ENCODE peak calls at places on chromosomes 1 and 21, in seven cellular contexts. O, G, B, A, D, H and K are unnamed samples.

GRCh38 chr21:44926364-44927101 is 5.8 kb upstream of the ITGB2 start:
- DNase-seq in O (no peak), G (no peak), B (no peak), A (peak), D (no peak), H (no peak), K (peak)

GRCh38 chr1:54697896-54698295 is 17.8 kb upstream of the TTC4 start:
- DNase-seq in O (no peak), G (peak), B (no peak), A (no peak), D (no peak), H (no peak), K (no peak)

GRCh38 chr1:154639876-154640275 is 31.9 kb upstream of the ADAR start:
- DNase-seq in O (no peak), G (no peak), B (no peak), A (no peak), D (no peak), H (no peak), K (no peak)

GRCh38 chr1:109890115-109890953 is 20.3 kb upstream of the CSF1 start:
- DNase-seq in O (no peak), G (no peak), B (no peak), A (no peak), D (no peak), H (no peak), K (no peak)

GRCh38 chr1:91801496-91802115 is 84.3 kb downstream of the TGFBR3 start:
- DNase-seq in O (no peak), G (no peak), B (no peak), A (no peak), D (no peak), H (no peak), K (no peak)

GRCh38 chr1:183807549-183808168 is 2.7 kb downstream of the RGL1 start:
- DNase-seq in O (no peak), G (no peak), B (no peak), A (no peak), D (no peak), H (no peak), K (no peak)

GRCh38 chr1:36864182-36865079 is 169.9 kb downstream of the GRIK3 start:
- DNase-seq in O (no peak), G (no peak), B (peak), A (no peak), D (no peak), H (no peak), K (no peak)

GRCh38 chr1:186617860-186618780 is 62.1 kb downstream of the PTGS2 start:
- DNase-seq in O (no peak), G (no peak), B (peak), A (peak), D (peak), H (peak), K (peak)

GRCh38 chr1:94937820-94938219 is 10.9 kb upstream of the CNN3 start:
- DNase-seq in O (no peak), G (no peak), B (no peak), A (no peak), D (no peak), H (no peak), K (no peak)

GRCh38 chr1:59595774-59596173 is 219.0 kb upstream of the HOOK1 start:
- DNase-seq in O (peak), G (no peak), B (no peak), A (no peak), D (no peak), H (no peak), K (no peak)

GRCh38 chr1:28862571-28863403 is 50.8 kb downstream of the OPRD1 start:
- DNase-seq in O (no peak), G (no peak), B (no peak), A (no peak), D (no peak), H (no peak), K (no peak)

GRCh38 chr1:174841747-174842146 is 158.0 kb upstream of the CACYBP start:
- DNase-seq in O (no peak), G (no peak), B (no peak), A (no peak), D (no peak), H (no peak), K (no peak)

GRCh38 chr1:225880210-225880584 is 2.0 kb downstream of the TMEM63A start:
- DNase-seq in O (peak), G (no peak), B (no peak), A (no peak), D (no peak), H (no peak), K (peak)
- H3K4me3 ChIP-seq in O (peak), G (peak), B (no peak), A (no peak), D (no peak), H (no peak), K (peak)

DNA sequence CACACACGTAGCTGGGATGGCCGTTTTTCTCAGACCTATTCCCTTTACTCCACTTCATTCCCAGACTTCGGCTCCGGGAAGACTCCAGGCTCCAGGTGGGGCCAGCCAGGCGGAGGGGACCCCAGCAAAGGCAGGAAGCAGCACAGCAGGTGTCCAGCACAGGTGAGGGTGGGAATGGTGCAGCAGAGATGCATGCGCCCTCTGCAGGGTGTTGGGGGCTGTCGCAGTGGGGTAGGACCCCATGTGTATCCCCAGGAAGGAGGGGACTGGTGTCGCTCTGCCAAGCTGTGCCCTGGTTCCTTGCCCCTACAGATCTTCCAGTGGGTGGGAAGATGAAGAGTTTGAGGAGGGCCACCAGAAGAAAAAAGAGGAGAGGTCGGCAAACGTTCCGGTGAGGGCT is 5.3 kb downstream of the TTC24 start:
- DNase-seq in O (no peak), G (no peak), B (no peak), A (no peak), D (peak), H (no peak), K (no peak)
- TF ChIP-seq CTCF in O (no peak), G (no peak), B (no peak), A (no peak), D (peak), H (no peak), K (no peak)

DNA sequence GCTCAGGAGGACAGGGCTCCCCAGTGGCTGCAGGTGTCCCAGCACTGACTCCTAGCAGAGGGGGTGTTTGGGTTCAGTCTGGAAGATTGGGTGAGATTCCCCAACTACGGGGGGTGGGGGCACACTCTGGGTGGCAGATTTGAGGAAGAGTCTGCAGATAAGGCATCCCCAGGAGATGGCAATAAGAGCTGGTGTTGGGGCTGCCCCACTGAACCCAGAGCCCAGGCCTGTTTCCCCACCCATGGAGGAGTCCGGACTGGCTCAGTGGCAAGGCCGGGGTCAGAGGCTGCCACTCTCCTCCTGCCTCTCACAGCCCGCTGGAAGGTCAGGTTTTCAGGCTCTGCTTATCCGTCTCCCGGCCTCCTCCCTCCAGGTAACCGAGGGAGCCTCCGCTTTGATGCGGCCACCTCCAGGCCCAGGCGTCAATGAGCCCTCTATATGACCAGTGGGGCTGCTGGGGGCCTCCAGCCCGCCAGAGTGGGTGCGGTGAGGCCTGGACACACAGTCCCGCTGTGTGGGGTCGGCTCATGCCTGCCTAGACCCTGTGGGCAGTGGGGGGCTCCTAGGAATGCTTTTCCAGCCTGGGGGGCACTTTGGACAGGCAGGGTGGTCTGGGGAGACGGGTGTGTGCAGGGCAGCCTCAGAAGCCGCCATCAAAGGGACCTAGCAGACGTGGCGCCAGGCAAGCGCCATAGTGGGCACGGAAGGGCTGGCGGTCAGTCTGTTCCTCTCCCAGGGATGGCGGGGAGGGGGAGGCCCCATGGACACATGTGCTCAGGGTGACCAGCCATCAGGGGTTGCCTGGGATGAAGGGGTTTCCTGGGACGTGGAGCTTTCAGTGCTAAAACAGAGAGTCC is 28.9 kb upstream of the RUNX3 start:
- DNase-seq in O (no peak), G (no peak), B (no peak), A (no peak), D (no peak), H (no peak), K (peak)
- TF ChIP-seq POLR2A in O (no peak), G (no peak), B (no peak), A (no peak), D (no peak), H (no peak), K (no peak)

DNA sequence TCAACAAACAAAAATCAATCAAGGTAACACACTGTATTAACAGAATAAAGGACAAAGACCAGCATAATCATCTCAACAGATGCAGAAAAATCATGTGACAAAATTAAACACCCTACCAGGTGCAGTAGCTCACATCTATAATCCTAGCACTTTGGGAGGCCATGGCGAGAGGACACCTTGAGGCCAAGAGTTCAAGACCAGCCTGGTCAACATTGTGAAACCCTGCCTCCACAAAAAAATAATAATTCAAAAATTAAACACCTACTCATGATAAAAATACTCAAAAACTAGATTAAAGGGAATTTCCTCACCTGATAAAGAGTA is 35.3 kb downstream of the PIK3R3 start:
- DNase-seq in O (no peak), G (no peak), B (no peak), A (no peak), D (no peak), H (no peak), K (no peak)
- H3K4me3 ChIP-seq in O (no peak), G (no peak), B (no peak), A (no peak), D (no peak), H (no peak), K (no peak)

DNA sequence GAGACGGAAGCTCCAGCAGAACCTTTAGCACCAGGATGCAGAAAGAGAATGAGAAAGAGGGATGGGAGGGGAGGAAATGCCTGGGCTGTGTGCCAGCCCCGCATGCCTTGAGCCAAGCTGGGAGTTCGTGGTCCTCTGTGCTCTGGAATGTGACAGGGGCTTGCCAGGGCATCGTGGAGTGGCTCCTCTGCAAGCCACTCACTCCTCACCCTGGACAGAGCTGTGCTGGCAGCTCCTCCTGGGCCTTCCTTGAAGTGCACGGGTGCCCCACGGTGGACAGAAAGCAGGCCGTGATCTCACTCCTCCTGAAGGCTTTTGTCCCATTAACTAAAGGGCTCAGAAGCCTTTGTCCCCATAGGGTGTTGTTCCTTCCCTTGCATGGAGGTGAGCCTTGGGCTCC is 34.8 kb upstream of the PRELP start:
- DNase-seq in O (peak), G (peak), B (peak), A (peak), D (no peak), H (peak), K (no peak)
- TF ChIP-seq CTCF in O (peak), G (peak), B (peak), A (peak), D (peak), H (peak), K (peak)

GRCh38 chr1:207033302-207033701 is 746 bp upstream of the C1orf116 start:
- DNase-seq in O (no peak), G (no peak), B (no peak), A (no peak), D (no peak), H (no peak), K (no peak)

GRCh38 chr1:207031016-207031415 is 1.5 kb downstream of the C1orf116 start:
- DNase-seq in O (no peak), G (no peak), B (no peak), A (no peak), D (no peak), H (no peak), K (no peak)

GRCh38 chr1:207030522-207031009 is 2.0 kb downstream of the C1orf116 start:
- DNase-seq in O (no peak), G (no peak), B (no peak), A (peak), D (no peak), H (no peak), K (no peak)

GRCh38 chr1:207032528-207033017 is at the start of gene C1orf116:
- DNase-seq in O (peak), G (no peak), B (no peak), A (peak), D (peak), H (no peak), K (no peak)

GRCh38 chr1:207031632-207032258 is 811 bp downstream of the C1orf116 start:
- DNase-seq in O (peak), G (no peak), B (no peak), A (peak), D (no peak), H (no peak), K (no peak)
- TF ChIP-seq POLR2A in O (peak), G (no peak), B (no peak), A (peak), D (no peak), H (no peak), K (no peak)

DNA sequence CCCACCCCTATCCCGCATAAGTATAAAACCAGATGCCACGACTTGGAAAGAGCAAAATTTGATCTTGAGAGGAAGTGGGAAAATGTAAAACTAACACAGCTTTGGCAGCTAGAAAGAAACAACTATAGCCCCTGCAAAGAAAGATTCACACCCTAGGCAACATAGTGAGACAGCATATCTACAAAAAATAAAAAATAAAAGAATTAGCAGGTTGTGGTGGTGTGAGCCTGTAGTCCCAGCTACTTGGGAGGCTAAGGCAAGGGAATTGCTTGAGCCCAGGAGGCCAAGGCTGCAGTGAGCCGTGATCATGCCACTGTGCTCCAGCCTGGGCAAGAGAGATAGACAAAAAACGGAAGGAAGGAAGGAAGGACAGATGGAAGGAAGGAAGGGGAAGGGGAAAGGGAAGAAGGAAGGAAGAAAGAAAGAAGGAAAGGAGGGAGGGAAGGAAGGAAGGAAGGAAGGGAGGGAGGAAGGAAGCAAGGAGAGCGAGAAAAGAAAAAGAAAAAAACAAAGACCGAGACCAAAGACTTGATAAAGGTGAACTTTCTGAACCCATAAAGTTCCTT is 25.4 kb upstream of the RAP1A start:
- DNase-seq in O (no peak), G (no peak), B (no peak), A (no peak), D (no peak), H (no peak), K (no peak)
- H3K4me3 ChIP-seq in O (no peak), G (no peak), B (no peak), A (no peak), D (no peak), H (no peak), K (no peak)

GRCh38 chr1:209095627-209096595 is 487.6 kb upstream of the CAMK1G start:
- DNase-seq in O (no peak), G (no peak), B (no peak), A (no peak), D (peak), H (no peak), K (no peak)

DNA sequence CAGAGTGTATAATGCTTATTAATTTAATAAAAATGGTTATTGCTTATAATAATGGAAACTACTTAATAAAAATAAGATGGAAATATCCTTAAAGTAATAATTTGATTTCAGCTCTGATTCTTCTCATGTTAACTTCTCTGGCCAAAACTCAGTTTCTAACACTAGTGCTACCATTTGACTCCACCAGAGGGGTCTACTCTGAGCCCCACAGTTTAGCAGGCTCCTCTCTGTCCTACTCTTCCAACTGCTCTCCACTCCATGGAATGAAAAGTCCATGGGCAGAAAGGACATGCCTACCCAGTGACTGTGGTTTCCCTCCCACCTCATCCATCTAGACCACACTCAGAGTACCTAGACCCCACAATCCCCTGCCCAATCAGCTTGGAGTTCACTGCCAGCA is 489.1 kb upstream of the CAMK1G start:
- DNase-seq in O (no peak), G (no peak), B (no peak), A (no peak), D (no peak), H (no peak), K (no peak)
- TF ChIP-seq CTCF in O (no peak), G (no peak), B (no peak), A (no peak), D (no peak), H (no peak), K (no peak)

GRCh38 chr1:168179411-168180147 is 817 bp downstream of the TIPRL start:
- DNase-seq in O (no peak), G (no peak), B (peak), A (no peak), D (peak), H (no peak), K (no peak)
- TF ChIP-seq POLR2A in O (no peak), G (no peak), B (no peak), A (no peak), D (no peak), H (no peak), K (no peak)

GRCh38 chr1:17547271-17547670 is 7.8 kb downstream of the ARHGEF10L start:
- DNase-seq in O (no peak), G (no peak), B (no peak), A (no peak), D (no peak), H (no peak), K (no peak)
- H3K4me3 ChIP-seq in O (no peak), G (no peak), B (no peak), A (no peak), D (no peak), H (no peak), K (no peak)